ENCODE peak calls at places on chromosomes 1 and 21, in five cellular contexts. O, V, I, R and A are unnamed samples.

GRCh38 chr1:62687421-62687902 is 724 bp downstream of the DOCK7 start:
- DNase-seq in O (peak), I (peak), R (peak), V (no peak), A (peak)

GRCh38 chr21:29091032-29091431 is 17.6 kb upstream of the CCT8 start:
- DNase-seq in V (no peak), I (no peak), O (no peak), R (no peak), A (no peak)

GRCh38 chr1:223129229-223129851 is 13.7 kb downstream of the TLR5 start:
- DNase-seq in V (no peak), O (peak), I (peak), R (peak), A (peak)

GRCh38 chr1:8431028-8431427 is 113.1 kb downstream of the SLC45A1 start:
- DNase-seq in I (no peak), V (no peak), R (no peak), O (no peak), A (no peak)

GRCh38 chr1:80893140-80893539 is 907.6 kb upstream of the ADGRL2 start:
- DNase-seq in I (no peak), R (no peak), O (peak), V (no peak), A (no peak)

GRCh38 chr1:59878370-59878769 is 48.2 kb downstream of the CYP2J2 start:
- DNase-seq in R (no peak), O (no peak), I (no peak), V (no peak), A (no peak)

GRCh38 chr1:198465201-198466144 is 75.0 kb downstream of the ATP6V1G3 start:
- DNase-seq in R (no peak), O (peak), I (no peak), V (peak), A (peak)

GRCh38 chr1:98351506-98352038 is 309.9 kb upstream of the SNX7 start:
- DNase-seq in I (no peak), R (no peak), O (no peak), V (no peak), A (no peak)

GRCh38 chr1:168112673-168113305 is 23.9 kb downstream of the GPR161 start:
- DNase-seq in I (peak), V (no peak), R (no peak), O (peak), A (peak)

GRCh38 chr1:174103766-174104165 is 55.6 kb upstream of the RABGAP1L start:
- DNase-seq in V (no peak), I (no peak), R (no peak), O (no peak), A (no peak)

GRCh38 chr1:213435715-213436114 is 384.7 kb downstream of the RPS6KC1 start:
- DNase-seq in I (no peak), V (no peak), O (no peak), R (no peak), A (no peak)

GRCh38 chr1:2460996-2461751 is 14.9 kb upstream of the PLCH2 start:
- DNase-seq in I (no peak), V (no peak), O (no peak), R (peak), A (no peak)

GRCh38 chr1:94025383-94026340 is 95.3 kb downstream of the ABCA4 start:
- DNase-seq in V (peak), O (peak), R (no peak), I (peak), A (peak)

GRCh38 chr1:246151796-246152434 is 355.2 kb downstream of the SMYD3 start:
- DNase-seq in R (no peak), O (no peak), V (peak), I (no peak), A (no peak)

GRCh38 chr1:181327796-181328195 is 155.5 kb upstream of the CACNA1E start:
- DNase-seq in O (no peak), R (no peak), I (no peak), V (no peak), A (no peak)

GRCh38 chr1:111605553-111605952 is 14.0 kb upstream of the RAP1A start:
- DNase-seq in R (no peak), I (no peak), O (no peak), V (no peak), A (no peak)

GRCh38 chr1:191851799-191852595 is 306.3 kb upstream of the RGS18 start:
- DNase-seq in R (no peak), V (no peak), I (no peak), O (no peak), A (no peak)

GRCh38 chr1:19029191-19030085 is 73.0 kb upstream of the IFFO2 start:
- DNase-seq in I (no peak), V (no peak), R (no peak), O (no peak), A (no peak)